ENCODE peak calls at places on chromosome 5, in four cellular contexts. O, A, X and C are unnamed samples.
A peak's percentile ranks its signal among the peaks of the same experiment; 100 is the strongest.

GRCh38 chr5:56838409-56839039 is 23.2 kb downstream of the MAP3K1 start:
- DNase-seq in O (peak; percentile 64), A (peak; percentile 51), X (no peak), C (peak; percentile 14)

GRCh38 chr5:148998174-148998797 is 64.6 kb downstream of the SH3TC2 start:
- DNase-seq in O (peak; percentile 99), A (no peak), X (no peak), C (peak; percentile 34)

GRCh38 chr5:38414348-38414747 is 142.1 kb downstream of the LIFR start:
- DNase-seq in O (no peak), A (peak; percentile 41), X (no peak), C (no peak)

GRCh38 chr5:173494446-173494845 is 122.0 kb downstream of the BOD1 start:
- DNase-seq in O (no peak), A (no peak), X (no peak), C (no peak)

GRCh38 chr5:180345186-180345585 is 8.0 kb downstream of the GFPT2 start:
- DNase-seq in O (no peak), A (no peak), X (no peak), C (no peak)

GRCh38 chr5:82597437-82597836 is 319.3 kb upstream of the RPS23 start:
- DNase-seq in O (peak; percentile 13), A (no peak), X (no peak), C (no peak)

GRCh38 chr5:83470516-83470915 is 1.0 kb upstream of the VCAN start:
- DNase-seq in O (no peak), A (no peak), X (no peak), C (no peak)

GRCh38 chr5:14208071-14209021 is 65.2 kb downstream of the TRIO start:
- DNase-seq in O (peak; percentile 66), A (peak; percentile 34), X (no peak), C (peak; percentile 50)

GRCh38 chr5:33816791-33817190 is 75.0 kb downstream of the ADAMTS12 start:
- DNase-seq in O (peak; percentile 32), A (no peak), X (no peak), C (no peak)

GRCh38 chr5:107026098-107026497 is 644.6 kb downstream of the EFNA5 start:
- DNase-seq in O (no peak), A (no peak), X (no peak), C (no peak)

GRCh38 chr5:91556-92263 is at the start of gene PLEKHG4B:
- DNase-seq in O (no peak), A (no peak), X (peak; percentile 85), C (peak; percentile 60)

GRCh38 chr5:173315495-173316352 is 12.5 kb downstream of the STC2 start:
- DNase-seq in O (peak; percentile 57), A (no peak), X (no peak), C (no peak)

GRCh38 chr5:98735806-98736507 is 37.5 kb upstream of the RGMB start:
- DNase-seq in O (peak; percentile 54), A (peak; percentile 59), X (no peak), C (no peak)

GRCh38 chr5:67773439-67773988 is 442.0 kb upstream of the PIK3R1 start:
- DNase-seq in O (no peak), A (no peak), X (no peak), C (no peak)

GRCh38 chr5:127192150-127192549 is 98.4 kb upstream of the MEGF10 start:
- DNase-seq in O (no peak), A (no peak), X (no peak), C (no peak)

GRCh38 chr5:8561854-8562253 is 692.9 kb downstream of the MTRR start:
- DNase-seq in O (no peak), A (no peak), X (no peak), C (no peak)

GRCh38 chr5:72063219-72063819 is 44.0 kb upstream of the MAP1B start:
- DNase-seq in O (peak; percentile 33), A (no peak), X (peak; percentile 85), C (no peak)

GRCh38 chr5:51381801-51382507 is 1.3 kb upstream of the ISL1 start:
- DNase-seq in O (no peak), A (no peak), X (no peak), C (no peak)

GRCh38 chr5:38809388-38810359 is 36.1 kb upstream of the OSMR start:
- DNase-seq in O (peak; percentile 90), A (peak; percentile 30), X (peak; percentile 83), C (peak; percentile 68)

DNA sequence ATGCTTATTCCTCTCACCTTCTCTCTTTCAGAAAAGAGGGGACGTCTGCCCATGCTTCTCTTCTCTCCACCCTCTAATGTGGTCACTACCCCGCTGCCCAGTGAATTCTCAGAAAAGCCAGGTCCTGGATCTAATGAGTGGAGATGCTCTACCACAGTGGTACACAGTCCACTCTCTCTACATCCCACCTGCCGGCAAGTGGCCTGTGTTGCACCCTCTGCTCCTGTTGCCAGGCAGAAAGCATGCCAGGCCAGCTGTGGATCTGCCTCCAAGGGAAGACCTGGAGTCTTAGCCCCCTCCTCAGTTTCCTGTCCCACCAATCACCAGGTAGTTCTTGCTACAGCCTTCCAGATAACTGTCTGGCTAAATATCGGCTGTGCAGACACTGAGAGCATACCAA is 71.2 kb upstream of the SPDL1 start:
- DNase-seq in O (no peak), A (no peak), X (no peak), C (no peak)
- TF ChIP-seq CTCF in O (no peak), A (no peak), X (no peak), C (no peak)

GRCh38 chr5:96844476-96844990 is 31.8 kb upstream of the ERAP2 start:
- DNase-seq in O (no peak), A (peak; percentile 53), X (no peak), C (no peak)
- TF ChIP-seq CTCF in O (no peak), A (no peak), X (no peak), C (no peak)

DNA sequence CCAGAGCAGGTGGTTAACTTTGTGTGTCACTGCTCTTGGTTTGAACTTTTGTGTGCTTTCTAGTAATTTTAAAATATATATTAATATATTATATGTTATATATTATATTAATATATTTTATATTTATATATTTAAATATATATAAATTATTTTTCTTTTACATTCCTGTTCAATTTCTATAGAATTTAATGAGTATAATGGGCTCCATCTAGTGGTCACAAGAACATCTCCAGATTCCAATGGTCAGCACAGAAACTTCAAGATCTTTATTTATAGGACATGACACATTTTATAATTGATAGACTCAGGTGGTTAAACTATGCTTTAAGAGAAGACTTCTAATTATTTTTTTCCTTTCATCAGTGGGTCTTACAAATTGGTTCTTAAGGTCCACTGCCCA is 39.1 kb downstream of the COL23A1 start:
- DNase-seq in O (peak; percentile 60), A (no peak), X (no peak), C (no peak)
- TF ChIP-seq CTCF in O (peak; percentile 53), A (peak; percentile 37), X (peak; percentile 47), C (peak; percentile 40)

DNA sequence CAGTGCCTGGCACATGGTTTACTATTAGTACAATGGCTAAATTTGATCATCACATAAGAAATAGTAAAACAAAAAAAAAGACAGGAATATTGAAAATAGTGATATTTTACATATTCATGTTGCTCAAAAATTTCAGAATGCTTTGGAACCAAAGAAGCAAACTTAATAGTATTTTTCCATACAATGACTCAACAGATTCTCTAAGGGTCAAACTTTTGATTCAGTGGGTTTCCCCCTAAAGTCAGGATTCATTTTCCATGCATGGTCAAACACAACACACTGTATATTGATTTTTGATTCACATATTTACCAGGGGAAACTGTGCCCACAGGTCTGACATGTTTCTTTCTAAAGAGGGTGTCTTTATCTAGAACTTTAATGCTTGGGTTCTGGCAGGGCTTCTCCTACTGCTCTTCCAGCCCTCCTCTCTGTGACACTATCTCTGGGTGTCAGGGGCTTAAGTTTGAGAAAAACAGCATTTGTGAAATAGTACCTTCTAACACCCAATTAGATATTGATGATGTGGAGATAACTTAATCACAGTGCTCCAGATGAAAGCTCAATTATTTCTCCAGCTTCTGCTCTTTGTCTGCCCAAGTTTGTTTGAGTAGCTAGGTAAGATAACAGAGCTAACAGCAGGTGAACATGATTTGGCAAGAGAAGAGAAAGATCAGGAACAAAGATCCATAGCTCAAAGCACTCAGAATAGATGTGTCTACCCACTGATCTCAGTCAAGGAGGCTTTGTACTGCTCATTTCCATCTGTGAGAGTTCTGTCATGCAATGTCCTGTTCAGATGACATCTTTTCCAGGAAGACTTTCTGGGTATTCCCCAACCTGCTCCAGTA is 35.5 kb upstream of the ELL2 start:
- DNase-seq in O (no peak), A (no peak), X (no peak), C (no peak)
- TF ChIP-seq CTCF in O (no peak), A (no peak), X (no peak), C (no peak)

GRCh38 chr5:132103380-132103951 is 29.9 kb downstream of the CSF2 start:
- DNase-seq in O (peak; percentile 94), A (peak; percentile 85), X (no peak), C (peak; percentile 75)
- TF ChIP-seq CTCF in O (no peak), A (peak; percentile 25), X (no peak), C (peak; percentile 15)

GRCh38 chr5:150992705-150993104 is 27.7 kb upstream of the GPX3 start:
- DNase-seq in O (no peak), A (no peak), X (no peak), C (no peak)

GRCh38 chr5:150993422-150993821 is 27.0 kb upstream of the GPX3 start:
- DNase-seq in O (no peak), A (no peak), X (no peak), C (no peak)

GRCh38 chr5:150993836-150994412 is 26.5 kb upstream of the GPX3 start:
- DNase-seq in O (no peak), A (no peak), X (no peak), C (no peak)

GRCh38 chr5:150987746-150988145 is 32.6 kb upstream of the GPX3 start:
- DNase-seq in O (peak; percentile 48), A (no peak), X (no peak), C (no peak)

GRCh38 chr5:150989695-150990094 is 30.7 kb upstream of the GPX3 start:
- DNase-seq in O (peak; percentile 26), A (no peak), X (no peak), C (no peak)
- TF ChIP-seq CTCF in O (peak; percentile 52), A (no peak), X (no peak), C (peak; percentile 22)

GRCh38 chr5:74673011-74673790 is 11.8 kb upstream of the HEXB start:
- DNase-seq in O (peak; percentile 59), A (no peak), X (no peak), C (no peak)
- TF ChIP-seq CTCF in O (peak; percentile 53), A (peak; percentile 45), X (peak; percentile 29), C (peak; percentile 26)

GRCh38 chr5:129906177-129906887 is 2.1 kb downstream of the CHSY3 start:
- DNase-seq in O (no peak), A (no peak), X (peak; percentile 30), C (no peak)
- TF ChIP-seq CTCF in O (no peak), A (peak; percentile 31), X (no peak), C (no peak)

GRCh38 chr5:36602711-36603321 is 3.6 kb upstream of the SLC1A3 start:
- DNase-seq in O (peak; percentile 28), A (no peak), X (no peak), C (peak; percentile 31)
- TF ChIP-seq CTCF in O (peak; percentile 49), A (peak; percentile 8), X (no peak), C (peak; percentile 48)